ENCODE peak calls at places on chromosomes 7 and 10, in ten cellular contexts. One of them, this sample, is unnamed.

GRCh38 chr10:93280699-93281366 is 201.3 kb downstream of the MYOF start:
- DNase-seq in psoas muscle: no peak
- DNase-seq in AG04449: no peak
- DNase-seq in GM20000: no peak
- DNase-seq in esophagus muscularis mucosa: no peak
- DNase-seq in fibroblast of the aortic adventitia: no peak
- DNase-seq in body of pancreas: no peak
- DNase-seq in upper lobe of right lung: no peak
- DNase-seq in cardiac fibroblast: no peak
- DNase-seq in AG09319: no peak
- DNase-seq in this sample: no peak

GRCh38 chr10:80473096-80473657 is 19.1 kb downstream of the TSPAN14 start:
- DNase-seq in psoas muscle: no peak
- DNase-seq in AG04449: no peak
- DNase-seq in GM20000: no peak
- DNase-seq in esophagus muscularis mucosa: no peak
- DNase-seq in fibroblast of the aortic adventitia: no peak
- DNase-seq in body of pancreas: no peak
- DNase-seq in upper lobe of right lung: no peak
- DNase-seq in cardiac fibroblast: no peak
- DNase-seq in AG09319: no peak
- DNase-seq in this sample: no peak

GRCh38 chr7:20798081-20798693 is 11.5 kb upstream of the SP8 start:
- DNase-seq in psoas muscle: peak; percentile 22
- DNase-seq in AG04449: no peak
- DNase-seq in GM20000: peak; percentile 92
- DNase-seq in esophagus muscularis mucosa: no peak
- DNase-seq in fibroblast of the aortic adventitia: no peak
- DNase-seq in body of pancreas: peak; percentile 68
- DNase-seq in upper lobe of right lung: peak; percentile 86
- DNase-seq in cardiac fibroblast: peak; percentile 24
- DNase-seq in AG09319: no peak
- DNase-seq in this sample: peak; percentile 85

GRCh38 chr7:90532231-90532929 is 62.9 kb downstream of the PTTG1IP2 start:
- DNase-seq in psoas muscle: no peak
- DNase-seq in AG04449: no peak
- DNase-seq in GM20000: peak; percentile 19
- DNase-seq in esophagus muscularis mucosa: no peak
- DNase-seq in fibroblast of the aortic adventitia: no peak
- DNase-seq in body of pancreas: no peak
- DNase-seq in upper lobe of right lung: no peak
- DNase-seq in cardiac fibroblast: no peak
- DNase-seq in AG09319: no peak
- DNase-seq in this sample: peak; percentile 29

GRCh38 chr7:28018446-28018845 is 162.1 kb downstream of the JAZF1 start:
- DNase-seq in psoas muscle: no peak
- DNase-seq in AG04449: no peak
- DNase-seq in GM20000: no peak
- DNase-seq in esophagus muscularis mucosa: no peak
- DNase-seq in fibroblast of the aortic adventitia: no peak
- DNase-seq in body of pancreas: no peak
- DNase-seq in upper lobe of right lung: no peak
- DNase-seq in cardiac fibroblast: no peak
- DNase-seq in AG09319: no peak
- DNase-seq in this sample: no peak

GRCh38 chr10:100370976-100371706 is 24.1 kb downstream of the SCD start:
- DNase-seq in psoas muscle: peak; percentile 73
- DNase-seq in AG04449: no peak
- DNase-seq in GM20000: peak; percentile 48
- DNase-seq in esophagus muscularis mucosa: peak; percentile 93
- DNase-seq in fibroblast of the aortic adventitia: peak; percentile 92
- DNase-seq in body of pancreas: peak; percentile 73
- DNase-seq in upper lobe of right lung: peak; percentile 88
- DNase-seq in cardiac fibroblast: peak; percentile 95
- DNase-seq in AG09319: no peak
- DNase-seq in this sample: peak; percentile 54

GRCh38 chr10:36324831-36325230 is 682.7 kb upstream of the FZD8 start:
- DNase-seq in psoas muscle: no peak
- DNase-seq in AG04449: no peak
- DNase-seq in GM20000: no peak
- DNase-seq in esophagus muscularis mucosa: no peak
- DNase-seq in fibroblast of the aortic adventitia: peak; percentile 10
- DNase-seq in body of pancreas: no peak
- DNase-seq in upper lobe of right lung: no peak
- DNase-seq in cardiac fibroblast: no peak
- DNase-seq in AG09319: no peak
- DNase-seq in this sample: no peak

GRCh38 chr10:133070402-133070801 is 17.3 kb upstream of the ADGRA1 start:
- DNase-seq in psoas muscle: no peak
- DNase-seq in AG04449: no peak
- DNase-seq in GM20000: no peak
- DNase-seq in esophagus muscularis mucosa: no peak
- DNase-seq in fibroblast of the aortic adventitia: no peak
- DNase-seq in body of pancreas: no peak
- DNase-seq in upper lobe of right lung: no peak
- DNase-seq in cardiac fibroblast: no peak
- DNase-seq in AG09319: no peak
- DNase-seq in this sample: no peak

GRCh38 chr7:51261950-51262795 is 54.4 kb downstream of the COBL start:
- DNase-seq in psoas muscle: no peak
- DNase-seq in AG04449: no peak
- DNase-seq in GM20000: no peak
- DNase-seq in esophagus muscularis mucosa: no peak
- DNase-seq in fibroblast of the aortic adventitia: no peak
- DNase-seq in body of pancreas: peak; percentile 64
- DNase-seq in upper lobe of right lung: no peak
- DNase-seq in cardiac fibroblast: no peak
- DNase-seq in AG09319: no peak
- DNase-seq in this sample: no peak

GRCh38 chr7:92691578-92691977 is 101.4 kb upstream of the FAM133B start:
- DNase-seq in psoas muscle: no peak
- DNase-seq in AG04449: no peak
- DNase-seq in GM20000: peak; percentile 40
- DNase-seq in esophagus muscularis mucosa: no peak
- DNase-seq in fibroblast of the aortic adventitia: peak; percentile 81
- DNase-seq in body of pancreas: no peak
- DNase-seq in upper lobe of right lung: no peak
- DNase-seq in cardiac fibroblast: peak; percentile 81
- DNase-seq in AG09319: peak; percentile 28
- DNase-seq in this sample: peak; percentile 44

GRCh38 chr10:89369142-89370105 is 8.4 kb upstream of the IFIT1B start:
- DNase-seq in psoas muscle: no peak
- DNase-seq in AG04449: no peak
- DNase-seq in GM20000: peak; percentile 46
- DNase-seq in esophagus muscularis mucosa: no peak
- DNase-seq in fibroblast of the aortic adventitia: peak; percentile 79
- DNase-seq in body of pancreas: no peak
- DNase-seq in upper lobe of right lung: no peak
- DNase-seq in cardiac fibroblast: peak; percentile 76
- DNase-seq in AG09319: no peak
- DNase-seq in this sample: peak; percentile 46

GRCh38 chr10:99976886-99977391 is 32.8 kb downstream of the DNMBP start:
- DNase-seq in psoas muscle: no peak
- DNase-seq in AG04449: peak; percentile 92
- DNase-seq in GM20000: no peak
- DNase-seq in esophagus muscularis mucosa: no peak
- DNase-seq in fibroblast of the aortic adventitia: peak; percentile 99
- DNase-seq in body of pancreas: no peak
- DNase-seq in upper lobe of right lung: no peak
- DNase-seq in cardiac fibroblast: peak; percentile 84
- DNase-seq in AG09319: peak; percentile 70
- DNase-seq in this sample: no peak

GRCh38 chr7:140375808-140376730 is 22.3 kb downstream of the SLC37A3 start:
- DNase-seq in psoas muscle: no peak
- DNase-seq in AG04449: no peak
- DNase-seq in GM20000: no peak
- DNase-seq in esophagus muscularis mucosa: no peak
- DNase-seq in fibroblast of the aortic adventitia: no peak
- DNase-seq in body of pancreas: no peak
- DNase-seq in upper lobe of right lung: peak; percentile 5
- DNase-seq in cardiac fibroblast: no peak
- DNase-seq in AG09319: no peak
- DNase-seq in this sample: no peak

GRCh38 chr10:132446661-132447445 is 49.9 kb downstream of the PWWP2B start:
- DNase-seq in psoas muscle: no peak
- DNase-seq in AG04449: no peak
- DNase-seq in GM20000: peak; percentile 75
- DNase-seq in esophagus muscularis mucosa: no peak
- DNase-seq in fibroblast of the aortic adventitia: no peak
- DNase-seq in body of pancreas: peak; percentile 89
- DNase-seq in upper lobe of right lung: peak; percentile 89
- DNase-seq in cardiac fibroblast: peak; percentile 39
- DNase-seq in AG09319: no peak
- DNase-seq in this sample: peak; percentile 59

GRCh38 chr7:95478139-95479037 is 7.4 kb upstream of the ASB4 start:
- DNase-seq in psoas muscle: no peak
- DNase-seq in AG04449: no peak
- DNase-seq in GM20000: no peak
- DNase-seq in esophagus muscularis mucosa: no peak
- DNase-seq in fibroblast of the aortic adventitia: peak; percentile 50
- DNase-seq in body of pancreas: peak; percentile 44
- DNase-seq in upper lobe of right lung: no peak
- DNase-seq in cardiac fibroblast: peak; percentile 76
- DNase-seq in AG09319: peak; percentile 4
- DNase-seq in this sample: no peak

GRCh38 chr7:98365863-98366561 is 34.9 kb downstream of the BAIAP2L1 start:
- DNase-seq in psoas muscle: peak; percentile 21
- DNase-seq in AG04449: no peak
- DNase-seq in GM20000: no peak
- DNase-seq in esophagus muscularis mucosa: no peak
- DNase-seq in fibroblast of the aortic adventitia: no peak
- DNase-seq in body of pancreas: peak; percentile 42
- DNase-seq in upper lobe of right lung: no peak
- DNase-seq in cardiac fibroblast: no peak
- DNase-seq in AG09319: no peak
- DNase-seq in this sample: no peak

GRCh38 chr7:123637203-123637602 is 18.5 kb upstream of the LMOD2 start:
- DNase-seq in psoas muscle: no peak
- DNase-seq in AG04449: no peak
- DNase-seq in GM20000: no peak
- DNase-seq in esophagus muscularis mucosa: no peak
- DNase-seq in fibroblast of the aortic adventitia: no peak
- DNase-seq in body of pancreas: no peak
- DNase-seq in upper lobe of right lung: no peak
- DNase-seq in cardiac fibroblast: no peak
- DNase-seq in AG09319: no peak
- DNase-seq in this sample: no peak
- TF ChIP-seq CTCF in psoas muscle: peak; percentile 20
- TF ChIP-seq CTCF in AG04449: no peak
- TF ChIP-seq CTCF in GM20000: no peak
- TF ChIP-seq CTCF in esophagus muscularis mucosa: no peak
- TF ChIP-seq CTCF in fibroblast of the aortic adventitia: no peak
- TF ChIP-seq CTCF in body of pancreas: no peak
- TF ChIP-seq CTCF in upper lobe of right lung: no peak
- TF ChIP-seq CTCF in cardiac fibroblast: peak; percentile 4
- TF ChIP-seq CTCF in AG09319: no peak
- TF ChIP-seq CTCF in this sample: no peak

DNA sequence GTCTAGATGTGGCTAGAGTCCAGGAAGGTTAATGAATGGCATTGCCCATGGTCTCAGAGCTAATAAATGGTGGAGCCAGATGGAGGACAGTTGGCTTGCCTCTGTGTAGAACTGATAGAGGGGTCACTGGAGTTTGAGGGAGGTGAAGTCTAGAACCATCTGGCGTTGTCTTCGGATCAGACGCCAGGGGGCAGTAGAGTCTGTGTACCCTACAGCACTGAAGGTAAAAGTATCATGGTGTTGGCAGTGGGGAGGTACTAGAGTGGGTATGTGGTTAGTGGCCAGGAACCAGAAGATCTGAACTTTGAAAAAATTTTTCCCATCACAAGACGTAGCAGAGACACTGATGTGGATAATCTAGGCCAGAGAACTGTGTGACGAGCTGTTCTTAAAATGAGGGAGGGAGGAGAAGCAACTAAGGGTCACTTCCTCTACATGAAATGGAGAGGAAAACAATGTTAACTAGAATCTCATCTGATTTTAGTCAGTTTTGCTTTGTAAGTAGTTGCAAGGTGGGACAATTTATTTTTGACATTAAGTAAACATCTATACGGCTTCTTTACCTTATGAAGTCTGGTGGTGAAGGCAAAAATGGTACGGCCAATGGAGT is 227.9 kb upstream of the PRSS58 start:
- DNase-seq in psoas muscle: no peak
- DNase-seq in AG04449: no peak
- DNase-seq in GM20000: no peak
- DNase-seq in esophagus muscularis mucosa: no peak
- DNase-seq in fibroblast of the aortic adventitia: no peak
- DNase-seq in body of pancreas: no peak
- DNase-seq in upper lobe of right lung: no peak
- DNase-seq in cardiac fibroblast: no peak
- DNase-seq in AG09319: no peak
- DNase-seq in this sample: no peak
- TF ChIP-seq CTCF in psoas muscle: peak; percentile 18
- TF ChIP-seq CTCF in AG04449: peak; percentile 46
- TF ChIP-seq CTCF in GM20000: no peak
- TF ChIP-seq CTCF in esophagus muscularis mucosa: no peak
- TF ChIP-seq CTCF in fibroblast of the aortic adventitia: peak; percentile 56
- TF ChIP-seq CTCF in body of pancreas: peak; percentile 26
- TF ChIP-seq CTCF in upper lobe of right lung: peak; percentile 30
- TF ChIP-seq CTCF in cardiac fibroblast: peak; percentile 59
- TF ChIP-seq CTCF in AG09319: peak; percentile 48
- TF ChIP-seq CTCF in this sample: no peak

GRCh38 chr7:26457702-26458327 is 166.2 kb downstream of the SNX10 start:
- DNase-seq in psoas muscle: no peak
- DNase-seq in AG04449: no peak
- DNase-seq in GM20000: no peak
- DNase-seq in esophagus muscularis mucosa: no peak
- DNase-seq in fibroblast of the aortic adventitia: peak; percentile 3
- DNase-seq in body of pancreas: no peak
- DNase-seq in upper lobe of right lung: no peak
- DNase-seq in cardiac fibroblast: no peak
- DNase-seq in AG09319: no peak
- DNase-seq in this sample: no peak
- TF ChIP-seq CTCF in psoas muscle: no peak
- TF ChIP-seq CTCF in AG04449: no peak
- TF ChIP-seq CTCF in GM20000: no peak
- TF ChIP-seq CTCF in esophagus muscularis mucosa: no peak
- TF ChIP-seq CTCF in fibroblast of the aortic adventitia: no peak
- TF ChIP-seq CTCF in body of pancreas: no peak
- TF ChIP-seq CTCF in upper lobe of right lung: no peak
- TF ChIP-seq CTCF in cardiac fibroblast: no peak
- TF ChIP-seq CTCF in AG09319: no peak
- TF ChIP-seq CTCF in this sample: no peak

DNA sequence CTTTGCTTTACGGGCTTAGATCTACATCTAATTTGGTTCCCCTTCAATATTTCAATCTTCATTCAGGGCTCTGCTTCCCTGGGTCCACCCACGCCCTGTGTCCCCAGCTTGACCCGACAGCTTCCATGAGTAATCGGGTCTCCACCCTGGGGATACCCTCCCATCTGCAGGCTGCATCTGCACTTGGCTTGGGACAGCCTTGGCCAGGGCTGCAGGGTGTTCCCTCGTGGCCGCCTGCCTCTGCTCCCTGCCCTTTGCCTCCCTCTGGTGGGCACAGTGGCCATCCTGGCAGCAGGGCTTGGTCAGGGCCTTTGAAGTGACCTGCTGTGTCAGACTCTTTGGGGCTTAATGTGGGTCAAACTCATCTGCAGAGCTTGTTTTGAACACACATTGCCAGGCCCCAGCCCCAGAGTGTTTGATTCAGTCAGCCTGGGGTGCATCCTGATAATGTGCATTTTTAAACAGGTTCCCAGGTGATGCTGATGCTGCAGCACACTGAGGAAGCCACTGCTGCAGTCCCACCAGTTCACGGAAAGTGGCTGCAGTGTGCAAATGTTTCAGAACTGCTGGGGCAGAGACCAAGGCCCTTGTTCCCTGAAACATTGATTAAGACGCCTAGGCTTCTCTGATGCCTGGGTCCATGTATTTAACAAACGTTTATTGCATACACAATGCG is 80.7 kb upstream of the SEC61G start:
- DNase-seq in psoas muscle: peak; percentile 79
- DNase-seq in AG04449: no peak
- DNase-seq in GM20000: peak; percentile 30
- DNase-seq in esophagus muscularis mucosa: no peak
- DNase-seq in fibroblast of the aortic adventitia: peak; percentile 82
- DNase-seq in body of pancreas: peak; percentile 62
- DNase-seq in upper lobe of right lung: peak; percentile 86
- DNase-seq in cardiac fibroblast: peak; percentile 62
- DNase-seq in AG09319: peak; percentile 58
- DNase-seq in this sample: no peak
- TF ChIP-seq CTCF in psoas muscle: peak; percentile 57
- TF ChIP-seq CTCF in AG04449: peak; percentile 75
- TF ChIP-seq CTCF in GM20000: peak; percentile 10
- TF ChIP-seq CTCF in esophagus muscularis mucosa: peak; percentile 65
- TF ChIP-seq CTCF in fibroblast of the aortic adventitia: peak; percentile 88
- TF ChIP-seq CTCF in body of pancreas: peak; percentile 56
- TF ChIP-seq CTCF in upper lobe of right lung: peak; percentile 74
- TF ChIP-seq CTCF in cardiac fibroblast: peak; percentile 87
- TF ChIP-seq CTCF in AG09319: peak; percentile 88
- TF ChIP-seq CTCF in this sample: peak; percentile 23